ENCODE peak calls at places on chromosomes 2 and 18, in nine cellular contexts. One of them, this sample, is unnamed.

GRCh38 chr2:122514451-122514996 is 759.1 kb downstream of the TSN start:
- DNase-seq in left ventricle myocardium inferior: no peak
- DNase-seq in CD8-positive, alpha-beta T cell: no peak
- DNase-seq in ascending aorta: no peak
- DNase-seq in left lung: no peak
- DNase-seq in PC-9: no peak
- DNase-seq in K562: no peak
- DNase-seq in hepatocyte: no peak
- DNase-seq in heart right ventricle: no peak
- DNase-seq in this sample: no peak

GRCh38 chr18:74957588-74958224 is 251.2 kb downstream of the PTGR3 start:
- DNase-seq in left ventricle myocardium inferior: no peak
- DNase-seq in CD8-positive, alpha-beta T cell: no peak
- DNase-seq in ascending aorta: no peak
- DNase-seq in left lung: no peak
- DNase-seq in PC-9: no peak
- DNase-seq in K562: no peak
- DNase-seq in hepatocyte: no peak
- DNase-seq in heart right ventricle: no peak
- DNase-seq in this sample: no peak

GRCh38 chr2:56806924-56807323 is 623.1 kb downstream of the CCDC85A start:
- DNase-seq in left ventricle myocardium inferior: no peak
- DNase-seq in CD8-positive, alpha-beta T cell: no peak
- DNase-seq in ascending aorta: no peak
- DNase-seq in left lung: no peak
- DNase-seq in PC-9: peak; percentile 9
- DNase-seq in K562: no peak
- DNase-seq in hepatocyte: peak; percentile 4
- DNase-seq in heart right ventricle: no peak
- DNase-seq in this sample: no peak

GRCh38 chr18:63905361-63905760 is 2.4 kb upstream of the SERPINB10 start:
- DNase-seq in left ventricle myocardium inferior: no peak
- DNase-seq in CD8-positive, alpha-beta T cell: no peak
- DNase-seq in ascending aorta: no peak
- DNase-seq in left lung: no peak
- DNase-seq in PC-9: no peak
- DNase-seq in K562: no peak
- DNase-seq in hepatocyte: no peak
- DNase-seq in heart right ventricle: no peak
- DNase-seq in this sample: no peak

GRCh38 chr18:69898241-69898861 is 49.3 kb downstream of the CD226 start:
- DNase-seq in left ventricle myocardium inferior: no peak
- DNase-seq in CD8-positive, alpha-beta T cell: peak; percentile 58
- DNase-seq in ascending aorta: no peak
- DNase-seq in left lung: no peak
- DNase-seq in PC-9: no peak
- DNase-seq in K562: no peak
- DNase-seq in hepatocyte: no peak
- DNase-seq in heart right ventricle: no peak
- DNase-seq in this sample: no peak

GRCh38 chr2:134127496-134127895 is 126.4 kb upstream of the MGAT5 start:
- DNase-seq in left ventricle myocardium inferior: no peak
- DNase-seq in CD8-positive, alpha-beta T cell: peak; percentile 57
- DNase-seq in ascending aorta: no peak
- DNase-seq in left lung: no peak
- DNase-seq in PC-9: no peak
- DNase-seq in K562: no peak
- DNase-seq in hepatocyte: no peak
- DNase-seq in heart right ventricle: no peak
- DNase-seq in this sample: no peak

GRCh38 chr2:27655155-27655951 is 8.1 kb downstream of the SUPT7L start:
- DNase-seq in left ventricle myocardium inferior: no peak
- DNase-seq in CD8-positive, alpha-beta T cell: no peak
- DNase-seq in ascending aorta: no peak
- DNase-seq in left lung: no peak
- DNase-seq in PC-9: no peak
- DNase-seq in K562: no peak
- DNase-seq in hepatocyte: no peak
- DNase-seq in heart right ventricle: no peak
- DNase-seq in this sample: no peak

GRCh38 chr2:71157124-71157802 is 26.8 kb downstream of the MPHOSPH10 start:
- DNase-seq in left ventricle myocardium inferior: peak; percentile 30
- DNase-seq in CD8-positive, alpha-beta T cell: peak; percentile 73
- DNase-seq in ascending aorta: no peak
- DNase-seq in left lung: peak; percentile 57
- DNase-seq in PC-9: no peak
- DNase-seq in K562: peak; percentile 75
- DNase-seq in hepatocyte: peak; percentile 81
- DNase-seq in heart right ventricle: peak; percentile 29
- DNase-seq in this sample: peak; percentile 29

GRCh38 chr2:122525341-122525740 is 769.9 kb downstream of the TSN start:
- DNase-seq in left ventricle myocardium inferior: no peak
- DNase-seq in CD8-positive, alpha-beta T cell: no peak
- DNase-seq in ascending aorta: no peak
- DNase-seq in left lung: no peak
- DNase-seq in PC-9: no peak
- DNase-seq in K562: no peak
- DNase-seq in hepatocyte: no peak
- DNase-seq in heart right ventricle: no peak
- DNase-seq in this sample: no peak

GRCh38 chr2:54639609-54640008 is 83.9 kb upstream of the EML6 start:
- DNase-seq in left ventricle myocardium inferior: no peak
- DNase-seq in CD8-positive, alpha-beta T cell: no peak
- DNase-seq in ascending aorta: no peak
- DNase-seq in left lung: no peak
- DNase-seq in PC-9: no peak
- DNase-seq in K562: peak; percentile 18
- DNase-seq in hepatocyte: no peak
- DNase-seq in heart right ventricle: no peak
- DNase-seq in this sample: no peak

GRCh38 chr18:47204908-47205522 is 28.9 kb upstream of the IER3IP1 start:
- DNase-seq in left ventricle myocardium inferior: no peak
- DNase-seq in CD8-positive, alpha-beta T cell: peak; percentile 52
- DNase-seq in ascending aorta: no peak
- DNase-seq in left lung: no peak
- DNase-seq in PC-9: no peak
- DNase-seq in K562: peak; percentile 23
- DNase-seq in hepatocyte: peak; percentile 65
- DNase-seq in heart right ventricle: no peak
- DNase-seq in this sample: no peak

GRCh38 chr2:234241656-234242445 is 191.3 kb downstream of the SPP2 start:
- DNase-seq in left ventricle myocardium inferior: no peak
- DNase-seq in CD8-positive, alpha-beta T cell: no peak
- DNase-seq in ascending aorta: no peak
- DNase-seq in left lung: no peak
- DNase-seq in PC-9: peak; percentile 95
- DNase-seq in K562: no peak
- DNase-seq in hepatocyte: no peak
- DNase-seq in heart right ventricle: no peak
- DNase-seq in this sample: no peak

GRCh38 chr2:64192570-64193192 is 48.5 kb upstream of the PELI1 start:
- DNase-seq in left ventricle myocardium inferior: no peak
- DNase-seq in CD8-positive, alpha-beta T cell: no peak
- DNase-seq in ascending aorta: no peak
- DNase-seq in left lung: no peak
- DNase-seq in PC-9: no peak
- DNase-seq in K562: no peak
- DNase-seq in hepatocyte: no peak
- DNase-seq in heart right ventricle: no peak
- DNase-seq in this sample: no peak

GRCh38 chr2:82314836-82315472 is 2010.4 kb upstream of the LRRTM1 start:
- DNase-seq in left ventricle myocardium inferior: no peak
- DNase-seq in CD8-positive, alpha-beta T cell: no peak
- DNase-seq in ascending aorta: no peak
- DNase-seq in left lung: no peak
- DNase-seq in PC-9: no peak
- DNase-seq in K562: no peak
- DNase-seq in hepatocyte: no peak
- DNase-seq in heart right ventricle: no peak
- DNase-seq in this sample: no peak

GRCh38 chr2:12318427-12319057 is 398.2 kb upstream of the TRIB2 start:
- DNase-seq in left ventricle myocardium inferior: no peak
- DNase-seq in CD8-positive, alpha-beta T cell: no peak
- DNase-seq in ascending aorta: no peak
- DNase-seq in left lung: no peak
- DNase-seq in PC-9: peak; percentile 93
- DNase-seq in K562: no peak
- DNase-seq in hepatocyte: peak; percentile 42
- DNase-seq in heart right ventricle: no peak
- DNase-seq in this sample: peak; percentile 31

GRCh38 chr2:58484201-58484600 is 243.1 kb upstream of the FANCL start:
- DNase-seq in left ventricle myocardium inferior: no peak
- DNase-seq in CD8-positive, alpha-beta T cell: no peak
- DNase-seq in ascending aorta: no peak
- DNase-seq in left lung: no peak
- DNase-seq in PC-9: no peak
- DNase-seq in K562: no peak
- DNase-seq in hepatocyte: no peak
- DNase-seq in heart right ventricle: no peak
- DNase-seq in this sample: no peak

DNA sequence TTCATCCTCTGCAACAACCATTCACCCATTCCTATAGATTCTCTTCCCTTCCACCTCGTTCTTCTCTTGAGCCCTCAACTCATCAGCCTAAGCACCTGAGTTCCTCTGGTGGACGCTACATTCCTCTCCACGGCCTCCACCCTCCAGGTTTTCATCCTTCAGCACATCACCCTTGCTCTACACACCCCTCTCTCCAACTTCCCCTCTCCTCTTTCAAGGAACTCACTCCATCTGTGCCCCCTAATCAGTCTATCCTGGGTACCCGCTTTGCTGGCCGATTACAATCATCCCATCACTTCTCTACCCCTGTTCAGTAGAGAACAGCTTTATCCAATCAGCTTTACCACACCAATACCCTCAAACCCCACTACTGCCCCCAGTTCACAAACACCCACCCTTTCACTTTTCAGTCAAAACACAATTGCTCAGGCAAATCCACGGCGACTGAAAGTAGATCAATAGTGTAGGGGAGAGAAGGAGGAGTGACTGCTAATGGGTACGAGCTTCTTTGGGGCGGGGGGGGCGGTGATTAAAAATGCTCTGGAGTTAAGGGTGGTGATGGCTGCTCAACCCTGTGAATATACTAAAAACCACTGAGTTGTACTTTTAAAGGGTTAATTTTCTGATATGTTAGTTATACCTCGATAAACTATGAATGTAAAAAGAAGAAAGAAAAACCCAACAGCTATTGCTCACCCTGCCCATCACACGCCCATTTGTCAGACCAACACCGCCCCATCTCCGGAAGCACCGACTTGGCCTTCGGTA is 857 bp downstream of the DYM start:
- DNase-seq in left ventricle myocardium inferior: no peak
- DNase-seq in CD8-positive, alpha-beta T cell: no peak
- DNase-seq in ascending aorta: no peak
- DNase-seq in left lung: no peak
- DNase-seq in PC-9: no peak
- DNase-seq in K562: no peak
- DNase-seq in hepatocyte: no peak
- DNase-seq in heart right ventricle: peak; percentile 35
- DNase-seq in this sample: no peak
- H3K27ac ChIP-seq in left ventricle myocardium inferior: peak overlapping the region; percentile 90
- H3K27ac ChIP-seq in CD8-positive, alpha-beta T cell: peak overlapping the region; percentile 74
- H3K27ac ChIP-seq in ascending aorta: peak overlapping the region; percentile 95
- H3K27ac ChIP-seq in left lung: peak overlapping the region; percentile 84
- H3K27ac ChIP-seq in PC-9: no peak overlapping the region
- H3K27ac ChIP-seq in K562: peak overlapping the region; percentile 69
- H3K27ac ChIP-seq in hepatocyte: peak overlapping the region; percentile 84
- H3K27ac ChIP-seq in heart right ventricle: peak overlapping the region; percentile 83
- H3K27ac ChIP-seq in this sample: peak overlapping the region; percentile 87

DNA sequence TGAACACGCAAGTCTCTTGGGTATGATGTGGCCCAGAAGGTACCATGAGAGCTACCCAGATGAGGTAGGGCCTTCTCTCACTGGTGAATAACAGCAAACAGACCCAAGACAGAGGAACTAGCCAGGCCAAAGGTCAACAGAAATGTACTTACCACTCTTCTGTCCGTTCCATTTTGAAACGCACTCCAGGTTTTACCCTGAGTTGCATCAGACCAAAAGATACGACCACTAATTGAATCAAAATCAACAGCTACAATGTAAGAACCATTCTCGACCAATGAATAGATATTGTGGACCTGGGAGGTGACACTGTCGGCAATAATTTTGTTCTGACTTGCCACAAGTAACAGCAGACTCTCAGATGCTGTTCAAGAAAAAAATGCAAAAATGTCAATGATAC is 124.4 kb downstream of the LRP2 start:
- DNase-seq in left ventricle myocardium inferior: no peak
- DNase-seq in CD8-positive, alpha-beta T cell: no peak
- DNase-seq in ascending aorta: no peak
- DNase-seq in left lung: no peak
- DNase-seq in PC-9: no peak
- DNase-seq in K562: no peak
- DNase-seq in hepatocyte: no peak
- DNase-seq in heart right ventricle: no peak
- DNase-seq in this sample: no peak
- TF ChIP-seq CTCF in left ventricle myocardium inferior: no peak
- TF ChIP-seq CTCF in CD8-positive, alpha-beta T cell: no peak
- TF ChIP-seq CTCF in ascending aorta: no peak
- TF ChIP-seq CTCF in left lung: no peak
- TF ChIP-seq CTCF in PC-9: no peak
- TF ChIP-seq CTCF in K562: no peak
- TF ChIP-seq CTCF in hepatocyte: no peak
- TF ChIP-seq CTCF in heart right ventricle: no peak
- TF ChIP-seq CTCF in this sample: no peak

DNA sequence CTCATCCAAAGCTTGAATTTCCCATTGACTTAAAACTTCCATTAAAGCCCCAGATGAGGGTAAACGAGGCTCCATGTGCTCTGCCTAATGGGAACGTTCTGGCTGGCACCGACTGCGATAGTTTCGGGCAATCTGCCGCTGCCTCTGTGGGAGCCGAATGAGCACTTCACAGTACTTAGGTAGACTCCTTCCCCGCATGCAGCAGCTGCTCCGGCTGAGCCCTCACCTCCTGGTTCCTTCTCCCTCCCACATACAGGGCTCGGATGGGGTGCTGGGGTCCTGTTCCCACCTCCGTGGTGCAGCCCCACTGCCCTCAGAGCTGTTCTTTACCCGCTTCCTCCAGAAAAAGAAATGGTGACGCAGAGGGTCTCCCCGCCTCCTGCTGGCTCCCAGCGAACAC is 476.5 kb upstream of the SALL3 start:
- DNase-seq in left ventricle myocardium inferior: no peak
- DNase-seq in CD8-positive, alpha-beta T cell: no peak
- DNase-seq in ascending aorta: peak; percentile 38
- DNase-seq in left lung: no peak
- DNase-seq in PC-9: no peak
- DNase-seq in K562: no peak
- DNase-seq in hepatocyte: no peak
- DNase-seq in heart right ventricle: no peak
- DNase-seq in this sample: no peak
- H3K9me3 ChIP-seq in left ventricle myocardium inferior: no peaks in the 10 kb centered on the region
- H3K9me3 ChIP-seq in CD8-positive, alpha-beta T cell: no peaks in the 10 kb centered on the region
- H3K9me3 ChIP-seq in ascending aorta: no peaks in the 10 kb centered on the region
- H3K9me3 ChIP-seq in left lung: no peaks in the 10 kb centered on the region
- H3K9me3 ChIP-seq in PC-9: no peaks in the 10 kb centered on the region
- H3K9me3 ChIP-seq in K562: no peaks in the 10 kb centered on the region
- H3K9me3 ChIP-seq in hepatocyte: no peaks in the 10 kb centered on the region
- H3K9me3 ChIP-seq in heart right ventricle: no peaks in the 10 kb centered on the region
- H3K9me3 ChIP-seq in this sample: no peaks in the 10 kb centered on the region

DNA sequence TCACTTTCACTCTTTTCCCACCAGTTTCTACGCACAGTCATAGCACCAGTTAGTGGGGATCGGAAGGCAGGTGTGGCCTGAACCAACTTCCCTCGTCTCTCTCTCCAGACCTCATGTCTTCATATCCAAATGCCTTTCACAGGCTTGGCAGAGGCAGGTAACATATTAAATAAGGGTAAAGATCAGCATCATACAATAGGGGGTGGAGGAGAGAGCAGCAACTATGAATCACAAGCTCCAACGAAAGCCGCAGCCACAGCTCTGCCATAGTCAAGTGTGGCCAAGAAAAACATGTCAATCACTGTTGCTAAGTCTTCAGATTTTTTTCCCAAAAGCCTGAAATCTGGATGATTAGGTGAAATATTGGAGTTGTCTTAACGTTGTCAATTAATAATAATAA is 40.3 kb downstream of the AP1S3 start:
- DNase-seq in left ventricle myocardium inferior: no peak
- DNase-seq in CD8-positive, alpha-beta T cell: no peak
- DNase-seq in ascending aorta: no peak
- DNase-seq in left lung: no peak
- DNase-seq in PC-9: peak; percentile 100
- DNase-seq in K562: no peak
- DNase-seq in hepatocyte: no peak
- DNase-seq in heart right ventricle: no peak
- DNase-seq in this sample: no peak
- H3K27ac ChIP-seq in left ventricle myocardium inferior: no peak overlapping the region
- H3K27ac ChIP-seq in CD8-positive, alpha-beta T cell: no peak overlapping the region
- H3K27ac ChIP-seq in ascending aorta: no peak overlapping the region
- H3K27ac ChIP-seq in left lung: no peak overlapping the region
- H3K27ac ChIP-seq in PC-9: peak overlapping the region; percentile 95
- H3K27ac ChIP-seq in K562: no peak overlapping the region
- H3K27ac ChIP-seq in hepatocyte: no peak overlapping the region
- H3K27ac ChIP-seq in heart right ventricle: no peak overlapping the region
- H3K27ac ChIP-seq in this sample: no peak overlapping the region

This sample was measured in uterus.